ENCODE peak calls at places on chromosome 12, in four cellular contexts. O is OCI-LY7, C is adipocyte, K is Peyer's patch. X is an unnamed sample.
A peak's percentile ranks its signal among the peaks of the same experiment; 100 is the strongest.

GRCh38 chr12:119423285-119423684 is 88.8 kb downstream of the CCDC60 start:
- DNase-seq in C (no peak), O (peak; percentile 20), K (no peak), X (no peak)

GRCh38 chr12:114439833-114440449 is 34.0 kb upstream of the TBX5 start:
- DNase-seq in C (no peak), K (no peak), O (no peak), X (no peak)

GRCh38 chr12:109744991-109745942 is 31.6 kb downstream of the FAM222A start:
- DNase-seq in C (no peak), O (no peak), K (no peak), X (peak; percentile 10)

GRCh38 chr12:21528953-21529352 is 2.9 kb downstream of the SPX start:
- DNase-seq in O (no peak), K (no peak), C (no peak), X (no peak)

GRCh38 chr12:91523831-91524230 is 341.2 kb upstream of the DCN start:
- DNase-seq in K (no peak), C (no peak), O (no peak), X (no peak)

GRCh38 chr12:104057771-104058197 is 6.5 kb upstream of the HCFC2 start:
- DNase-seq in K (no peak), C (peak; percentile 61), O (peak; percentile 37), X (no peak)

GRCh38 chr12:40692617-40693502 is 621 bp downstream of the CNTN1 start:
- DNase-seq in C (no peak), O (no peak), K (no peak), X (no peak)

GRCh38 chr12:53102883-53103807 is at the start of gene SOAT2:
- DNase-seq in O (peak; percentile 79), C (no peak), K (peak; percentile 65), X (no peak)

GRCh38 chr12:60148831-60149230 is 553.0 kb downstream of the SLC16A7 start:
- DNase-seq in O (no peak), K (no peak), C (peak; percentile 82), X (no peak)

GRCh38 chr12:32027684-32028355 is 68.6 kb downstream of the RESF1 start:
- DNase-seq in O (peak; percentile 37), C (no peak), K (peak; percentile 63), X (no peak)

GRCh38 chr12:59742831-59743230 is 147.0 kb downstream of the SLC16A7 start:
- DNase-seq in K (no peak), O (no peak), C (peak; percentile 69), X (no peak)

GRCh38 chr12:3622732-3623690 is 129.9 kb downstream of the CRACR2A start:
- DNase-seq in C (no peak), K (no peak), O (no peak), X (no peak)

GRCh38 chr12:3624273-3624672 is 128.6 kb downstream of the CRACR2A start:
- DNase-seq in C (no peak), O (no peak), K (no peak), X (no peak)

GRCh38 chr12:3627336-3627735 is 125.6 kb downstream of the CRACR2A start:
- DNase-seq in K (no peak), C (no peak), O (no peak), X (no peak)

GRCh38 chr12:3617565-3617964 is 126.6 kb downstream of the PRMT8 start:
- DNase-seq in K (no peak), C (no peak), O (no peak), X (no peak)

GRCh38 chr12:3622021-3622731 is 130.7 kb downstream of the CRACR2A start:
- DNase-seq in O (no peak), K (no peak), C (no peak), X (no peak)
- H3K36me3 ChIP-seq in O (peaks cover 33% of the 10 kb centered on the region), K (no peaks in the 10 kb centered on the region), C (no peaks in the 10 kb centered on the region), X (no peaks in the 10 kb centered on the region)

GRCh38 chr12:69502342-69503081 is 32.3 kb downstream of the FRS2 start:
- DNase-seq in O (no peak), C (peak; percentile 37), K (no peak), X (no peak)
- H3K4me1 ChIP-seq in O (no peaks in the 10 kb centered on the region), C (peaks cover 66% of the 10 kb centered on the region), K (peaks cover 4% of the 10 kb centered on the region), X (no peaks in the 10 kb centered on the region)

DNA sequence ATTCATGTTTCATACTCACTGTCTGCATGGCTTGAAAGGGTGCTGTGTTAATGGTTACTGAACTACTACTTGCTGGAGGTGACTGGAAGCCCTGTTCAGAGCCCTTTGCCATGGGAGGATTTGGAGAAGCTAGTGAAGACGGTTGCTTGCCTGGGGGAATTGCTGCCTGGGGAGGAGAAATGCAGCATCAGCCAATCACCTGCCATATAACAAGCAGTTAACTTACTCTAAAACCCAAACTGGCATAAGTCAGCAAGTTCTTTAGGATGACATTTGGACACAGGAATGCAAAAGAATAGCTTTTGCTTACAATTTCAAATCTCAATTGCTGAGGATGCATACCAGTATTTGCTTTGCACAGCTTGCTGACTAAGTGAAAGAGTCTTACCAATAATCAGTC is 23.4 kb upstream of the IPO8 start:
- DNase-seq in K (no peak), O (no peak), C (peak; percentile 84), X (no peak)
- H3K36me3 ChIP-seq in K (no peaks in the 10 kb centered on the region), O (peaks cover 54% of the 10 kb centered on the region), C (peaks cover 53% of the 10 kb centered on the region), X (no peaks in the 10 kb centered on the region)

DNA sequence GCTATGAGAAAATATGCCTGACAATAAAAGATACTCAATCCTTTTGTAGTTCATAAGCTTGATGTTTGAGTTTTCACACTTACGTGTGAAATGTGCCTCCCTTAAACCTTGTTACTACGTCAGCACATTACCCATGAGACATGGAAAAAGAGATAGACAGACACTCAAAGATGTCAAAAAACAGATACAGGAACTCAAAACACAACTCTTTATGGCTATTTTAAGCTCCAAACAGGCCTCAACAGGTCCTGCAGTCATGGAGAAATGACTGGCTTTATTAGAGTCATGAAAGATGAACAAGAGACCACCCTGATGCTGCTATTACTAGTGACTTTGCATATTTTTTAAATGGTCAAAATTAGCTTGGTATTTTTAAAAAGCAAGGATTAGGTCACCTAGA is 184.5 kb downstream of the MON2 start:
- DNase-seq in C (no peak), K (no peak), O (no peak), X (no peak)
- H3K4me1 ChIP-seq in C (peaks cover 18% of the 10 kb centered on the region), K (no peaks in the 10 kb centered on the region), O (no peaks in the 10 kb centered on the region), X (no peaks in the 10 kb centered on the region)

GRCh38 chr12:132786192-132786591 is 24.6 kb upstream of the ANKLE2 start:
- DNase-seq in K (no peak), O (no peak), C (no peak), X (no peak)

GRCh38 chr12:132781938-132782337 is 20.3 kb upstream of the ANKLE2 start:
- DNase-seq in K (no peak), O (no peak), C (no peak), X (no peak)

GRCh38 chr12:132787877-132788276 is 26.2 kb upstream of the ANKLE2 start:
- DNase-seq in O (no peak), K (no peak), C (no peak), X (no peak)

GRCh38 chr12:132783917-132784531 is 22.4 kb upstream of the ANKLE2 start:
- DNase-seq in O (no peak), K (no peak), C (no peak), X (no peak)

GRCh38 chr12:132784580-132784979 is 22.9 kb upstream of the ANKLE2 start:
- DNase-seq in C (no peak), O (no peak), K (no peak), X (no peak)
- H3K36me3 ChIP-seq in C (peaks cover 82% of the 10 kb centered on the region), O (peaks cover 86% of the 10 kb centered on the region), K (no peaks in the 10 kb centered on the region), X (peaks cover 70% of the 10 kb centered on the region)

GRCh38 chr12:132152411-132152821 is 8.2 kb downstream of the NOC4L start:
- DNase-seq in O (no peak), K (no peak), C (no peak), X (no peak)
- H3K4me1 ChIP-seq in O (no peaks in the 10 kb centered on the region), K (no peaks in the 10 kb centered on the region), C (peaks cover 4% of the 10 kb centered on the region), X (no peaks in the 10 kb centered on the region)